ENCODE peak calls at places on chromosome 6, in four cellular contexts. G is hippocampal formation, C is mesothelial cell of epicardium, E is amniotic stem cell. S is an unnamed sample.

GRCh38 chr6:130583268-130583667 is 217.5 kb downstream of the TMEM200A start:
- DNase-seq in G (no peak), C (no peak), E (no peak), S (no peak)

GRCh38 chr6:105793132-105793531 is 293.0 kb upstream of the PRDM1 start:
- DNase-seq in G (no peak), C (no peak), E (no peak), S (no peak)

GRCh38 chr6:164502838-164503237 is 806.6 kb downstream of the C6orf118 start:
- DNase-seq in G (no peak), C (no peak), E (no peak), S (no peak)

GRCh38 chr6:37024665-37025337 is 19.3 kb downstream of the FGD2 start:
- DNase-seq in G (no peak), C (no peak), E (no peak), S (no peak)

GRCh38 chr6:149254241-149254640 is 63.3 kb upstream of the TAB2 start:
- DNase-seq in G (no peak), C (no peak), E (no peak), S (no peak)

GRCh38 chr6:132570221-132570777 is at the start of gene TAAR6:
- DNase-seq in G (peak), C (no peak), E (no peak), S (no peak)

GRCh38 chr6:80436663-80437062 is 330.2 kb downstream of the BCKDHB start:
- DNase-seq in G (no peak), C (no peak), E (no peak), S (no peak)

GRCh38 chr6:105646391-105646867 is 243.5 kb upstream of the PREP start:
- DNase-seq in G (no peak), C (no peak), E (no peak), S (no peak)

GRCh38 chr6:6546318-6547110 is 42.0 kb upstream of the LY86 start:
- DNase-seq in G (peak), C (no peak), E (no peak), S (peak)

GRCh38 chr6:28864321-28864923 is 59.4 kb downstream of the TRIM27 start:
- DNase-seq in G (no peak), C (no peak), E (no peak), S (no peak)

GRCh38 chr6:165774903-165775608 is 112.0 kb upstream of the PDE10A start:
- DNase-seq in G (no peak), C (no peak), E (no peak), S (no peak)

GRCh38 chr6:118810420-118811027 is 83.4 kb upstream of the ASF1A start:
- DNase-seq in G (no peak), C (no peak), E (no peak), S (no peak)

GRCh38 chr6:33632603-33633039 is 11.5 kb downstream of the ITPR3 start:
- DNase-seq in G (no peak), C (no peak), E (no peak), S (no peak)

GRCh38 chr6:151056230-151056907 is 183.4 kb upstream of the AKAP12 start:
- DNase-seq in G (no peak), C (no peak), E (no peak), S (no peak)

GRCh38 chr6:74598473-74599393 is 607.1 kb downstream of the COL12A1 start:
- DNase-seq in G (no peak), C (no peak), E (no peak), S (no peak)

GRCh38 chr6:36928547-36928918 is 26.0 kb upstream of the PI16 start:
- DNase-seq in G (no peak), C (no peak), E (no peak), S (no peak)

GRCh38 chr6:108497883-108498282 is 62.8 kb upstream of the FOXO3 start:
- DNase-seq in G (no peak), C (no peak), E (no peak), S (no peak)

GRCh38 chr6:129598244-129599187 is 111.5 kb downstream of the ARHGAP18 start:
- DNase-seq in G (no peak), C (no peak), E (peak), S (no peak)

GRCh38 chr6:156852147-156852857 is 75.1 kb downstream of the ARID1B start:
- DNase-seq in G (no peak), C (no peak), E (no peak), S (no peak)

GRCh38 chr6:112831022-112831421 is 483.9 kb downstream of the RFPL4B start:
- DNase-seq in G (no peak), C (no peak), E (no peak), S (no peak)

GRCh38 chr6:167111597-167111996 is 11.3 kb upstream of the CCR6 start:
- DNase-seq in G (no peak), C (no peak), E (no peak), S (no peak)

GRCh38 chr6:112879920-112880413 is 532.8 kb downstream of the RFPL4B start:
- DNase-seq in G (peak), C (no peak), E (no peak), S (peak)

GRCh38 chr6:14371530-14371929 is 254.0 kb downstream of the CD83 start:
- DNase-seq in G (no peak), C (no peak), E (no peak), S (no peak)

GRCh38 chr6:107046316-107046715 is 18.3 kb downstream of the MTRES1 start:
- DNase-seq in G (peak), C (no peak), E (no peak), S (no peak)

GRCh38 chr6:1792989-1793388 is 183.3 kb downstream of the FOXC1 start:
- DNase-seq in G (no peak), C (no peak), E (no peak), S (no peak)

GRCh38 chr6:127939442-127940066 is 38.7 kb upstream of the THEMIS start:
- DNase-seq in G (no peak), C (no peak), E (no peak), S (no peak)

S was measured in progenitor cell of endocrine pancreas.